ENCODE peak calls at places on chromosomes 7 and 10, in eight cellular contexts. One of them, this sample, is unnamed.

GRCh38 chr7:12620371-12620770 is 49.9 kb downstream of the SCIN start:
- DNase-seq in foreskin fibroblast: no peak
- DNase-seq in nephron progenitor cell: no peak
- DNase-seq in fibroblast of mammary gland: peak; percentile 19
- DNase-seq in body of pancreas: no peak
- DNase-seq in NCI-H2029: no peak
- DNase-seq in dermis blood vessel endothelial cell: peak; percentile 76
- DNase-seq in CD8-positive, alpha-beta T cell: no peak
- DNase-seq in this sample: no peak

GRCh38 chr7:151864561-151864960 is 12.4 kb downstream of the PRKAG2 start:
- DNase-seq in foreskin fibroblast: no peak
- DNase-seq in nephron progenitor cell: no peak
- DNase-seq in fibroblast of mammary gland: no peak
- DNase-seq in body of pancreas: no peak
- DNase-seq in NCI-H2029: no peak
- DNase-seq in dermis blood vessel endothelial cell: no peak
- DNase-seq in CD8-positive, alpha-beta T cell: no peak
- DNase-seq in this sample: peak; percentile 22

GRCh38 chr7:4245866-4246470 is 436.1 kb upstream of the FOXK1 start:
- DNase-seq in foreskin fibroblast: no peak
- DNase-seq in nephron progenitor cell: no peak
- DNase-seq in fibroblast of mammary gland: no peak
- DNase-seq in body of pancreas: no peak
- DNase-seq in NCI-H2029: no peak
- DNase-seq in dermis blood vessel endothelial cell: no peak
- DNase-seq in CD8-positive, alpha-beta T cell: no peak
- DNase-seq in this sample: no peak

GRCh38 chr10:125057158-125058001 is 103.0 kb downstream of the CTBP2 start:
- DNase-seq in foreskin fibroblast: peak; percentile 98
- DNase-seq in nephron progenitor cell: peak; percentile 50
- DNase-seq in fibroblast of mammary gland: peak; percentile 99
- DNase-seq in body of pancreas: no peak
- DNase-seq in NCI-H2029: peak; percentile 16
- DNase-seq in dermis blood vessel endothelial cell: peak; percentile 97
- DNase-seq in CD8-positive, alpha-beta T cell: no peak
- DNase-seq in this sample: peak; percentile 71

GRCh38 chr10:35564276-35564982 is 40.7 kb upstream of the GJD4 start:
- DNase-seq in foreskin fibroblast: peak; percentile 50
- DNase-seq in nephron progenitor cell: no peak
- DNase-seq in fibroblast of mammary gland: peak; percentile 58
- DNase-seq in body of pancreas: no peak
- DNase-seq in NCI-H2029: no peak
- DNase-seq in dermis blood vessel endothelial cell: peak; percentile 58
- DNase-seq in CD8-positive, alpha-beta T cell: no peak
- DNase-seq in this sample: peak; percentile 54

GRCh38 chr7:55129409-55130078 is 110.7 kb downstream of the EGFR start:
- DNase-seq in foreskin fibroblast: peak; percentile 55
- DNase-seq in nephron progenitor cell: no peak
- DNase-seq in fibroblast of mammary gland: peak; percentile 82
- DNase-seq in body of pancreas: no peak
- DNase-seq in NCI-H2029: no peak
- DNase-seq in dermis blood vessel endothelial cell: peak; percentile 21
- DNase-seq in CD8-positive, alpha-beta T cell: no peak
- DNase-seq in this sample: no peak

GRCh38 chr10:84613336-84614021 is 285.1 kb downstream of the CCSER2 start:
- DNase-seq in foreskin fibroblast: no peak
- DNase-seq in nephron progenitor cell: peak; percentile 57
- DNase-seq in fibroblast of mammary gland: peak; percentile 4
- DNase-seq in body of pancreas: peak; percentile 26
- DNase-seq in NCI-H2029: peak; percentile 61
- DNase-seq in dermis blood vessel endothelial cell: peak; percentile 24
- DNase-seq in CD8-positive, alpha-beta T cell: no peak
- DNase-seq in this sample: no peak

GRCh38 chr7:74355091-74355490 is 65.9 kb downstream of the CLIP2 start:
- DNase-seq in foreskin fibroblast: peak; percentile 79
- DNase-seq in nephron progenitor cell: no peak
- DNase-seq in fibroblast of mammary gland: peak; percentile 93
- DNase-seq in body of pancreas: peak; percentile 59
- DNase-seq in NCI-H2029: peak; percentile 86
- DNase-seq in dermis blood vessel endothelial cell: peak; percentile 78
- DNase-seq in CD8-positive, alpha-beta T cell: no peak
- DNase-seq in this sample: no peak

GRCh38 chr7:154832557-154833138 is 170.3 kb downstream of the PAXIP1 start:
- DNase-seq in foreskin fibroblast: no peak
- DNase-seq in nephron progenitor cell: peak; percentile 21
- DNase-seq in fibroblast of mammary gland: no peak
- DNase-seq in body of pancreas: no peak
- DNase-seq in NCI-H2029: peak; percentile 41
- DNase-seq in dermis blood vessel endothelial cell: no peak
- DNase-seq in CD8-positive, alpha-beta T cell: no peak
- DNase-seq in this sample: no peak

GRCh38 chr10:12566161-12567115 is 217.1 kb downstream of the CAMK1D start:
- DNase-seq in foreskin fibroblast: peak; percentile 21
- DNase-seq in nephron progenitor cell: no peak
- DNase-seq in fibroblast of mammary gland: peak; percentile 70
- DNase-seq in body of pancreas: no peak
- DNase-seq in NCI-H2029: no peak
- DNase-seq in dermis blood vessel endothelial cell: no peak
- DNase-seq in CD8-positive, alpha-beta T cell: no peak
- DNase-seq in this sample: peak; percentile 55

GRCh38 chr7:141014523-141015395 is at the start of gene MRPS33:
- DNase-seq in foreskin fibroblast: peak; percentile 92
- DNase-seq in nephron progenitor cell: peak; percentile 92
- DNase-seq in fibroblast of mammary gland: peak; percentile 94
- DNase-seq in body of pancreas: peak; percentile 93
- DNase-seq in NCI-H2029: peak; percentile 97
- DNase-seq in dermis blood vessel endothelial cell: peak; percentile 97
- DNase-seq in CD8-positive, alpha-beta T cell: peak; percentile 88
- DNase-seq in this sample: peak; percentile 96

GRCh38 chr7:156827587-156828203 is 65.3 kb downstream of the LMBR1 start:
- DNase-seq in foreskin fibroblast: peak; percentile 12
- DNase-seq in nephron progenitor cell: no peak
- DNase-seq in fibroblast of mammary gland: peak; percentile 48
- DNase-seq in body of pancreas: no peak
- DNase-seq in NCI-H2029: no peak
- DNase-seq in dermis blood vessel endothelial cell: peak; percentile 50
- DNase-seq in CD8-positive, alpha-beta T cell: no peak
- DNase-seq in this sample: no peak

GRCh38 chr10:101561068-101561915 is 26.8 kb downstream of the POLL start:
- DNase-seq in foreskin fibroblast: no peak
- DNase-seq in nephron progenitor cell: no peak
- DNase-seq in fibroblast of mammary gland: no peak
- DNase-seq in body of pancreas: no peak
- DNase-seq in NCI-H2029: no peak
- DNase-seq in dermis blood vessel endothelial cell: no peak
- DNase-seq in CD8-positive, alpha-beta T cell: no peak
- DNase-seq in this sample: no peak

GRCh38 chr7:3029138-3029537 is 14.5 kb downstream of the CARD11 start:
- DNase-seq in foreskin fibroblast: no peak
- DNase-seq in nephron progenitor cell: no peak
- DNase-seq in fibroblast of mammary gland: no peak
- DNase-seq in body of pancreas: no peak
- DNase-seq in NCI-H2029: no peak
- DNase-seq in dermis blood vessel endothelial cell: no peak
- DNase-seq in CD8-positive, alpha-beta T cell: no peak
- DNase-seq in this sample: no peak

GRCh38 chr10:11236234-11236633 is 218.6 kb downstream of the CELF2 start:
- DNase-seq in foreskin fibroblast: no peak
- DNase-seq in nephron progenitor cell: no peak
- DNase-seq in fibroblast of mammary gland: no peak
- DNase-seq in body of pancreas: no peak
- DNase-seq in NCI-H2029: no peak
- DNase-seq in dermis blood vessel endothelial cell: no peak
- DNase-seq in CD8-positive, alpha-beta T cell: no peak
- DNase-seq in this sample: no peak

GRCh38 chr7:30697716-30698460 is 15.6 kb upstream of the CRHR2 start:
- DNase-seq in foreskin fibroblast: no peak
- DNase-seq in nephron progenitor cell: no peak
- DNase-seq in fibroblast of mammary gland: no peak
- DNase-seq in body of pancreas: no peak
- DNase-seq in NCI-H2029: no peak
- DNase-seq in dermis blood vessel endothelial cell: no peak
- DNase-seq in CD8-positive, alpha-beta T cell: no peak
- DNase-seq in this sample: no peak

GRCh38 chr10:108787932-108788331 is 1135.4 kb downstream of the XPNPEP1 start:
- DNase-seq in foreskin fibroblast: no peak
- DNase-seq in nephron progenitor cell: no peak
- DNase-seq in fibroblast of mammary gland: peak; percentile 84
- DNase-seq in body of pancreas: no peak
- DNase-seq in NCI-H2029: no peak
- DNase-seq in dermis blood vessel endothelial cell: no peak
- DNase-seq in CD8-positive, alpha-beta T cell: no peak
- DNase-seq in this sample: no peak

GRCh38 chr7:27359167-27359731 is 116.6 kb downstream of the EVX1 start:
- DNase-seq in foreskin fibroblast: no peak
- DNase-seq in nephron progenitor cell: no peak
- DNase-seq in fibroblast of mammary gland: no peak
- DNase-seq in body of pancreas: no peak
- DNase-seq in NCI-H2029: no peak
- DNase-seq in dermis blood vessel endothelial cell: no peak
- DNase-seq in CD8-positive, alpha-beta T cell: no peak
- DNase-seq in this sample: no peak

GRCh38 chr10:123135415-123136141 is at the start of gene HMX3:
- DNase-seq in foreskin fibroblast: no peak
- DNase-seq in nephron progenitor cell: peak; percentile 38
- DNase-seq in fibroblast of mammary gland: peak; percentile 49
- DNase-seq in body of pancreas: no peak
- DNase-seq in NCI-H2029: no peak
- DNase-seq in dermis blood vessel endothelial cell: no peak
- DNase-seq in CD8-positive, alpha-beta T cell: no peak
- DNase-seq in this sample: no peak

GRCh38 chr10:111836586-111836985 is 347.0 kb downstream of the GPAM start:
- DNase-seq in foreskin fibroblast: no peak
- DNase-seq in nephron progenitor cell: no peak
- DNase-seq in fibroblast of mammary gland: peak; percentile 60
- DNase-seq in body of pancreas: no peak
- DNase-seq in NCI-H2029: no peak
- DNase-seq in dermis blood vessel endothelial cell: no peak
- DNase-seq in CD8-positive, alpha-beta T cell: no peak
- DNase-seq in this sample: no peak

GRCh38 chr10:10527861-10528562 is 489.7 kb upstream of the CELF2 start:
- DNase-seq in foreskin fibroblast: no peak
- DNase-seq in nephron progenitor cell: no peak
- DNase-seq in fibroblast of mammary gland: no peak
- DNase-seq in body of pancreas: no peak
- DNase-seq in NCI-H2029: no peak
- DNase-seq in dermis blood vessel endothelial cell: no peak
- DNase-seq in CD8-positive, alpha-beta T cell: no peak
- DNase-seq in this sample: no peak

GRCh38 chr10:20110435-20111119 is 294.3 kb downstream of the PLXDC2 start:
- DNase-seq in foreskin fibroblast: no peak
- DNase-seq in nephron progenitor cell: peak; percentile 45
- DNase-seq in fibroblast of mammary gland: no peak
- DNase-seq in body of pancreas: no peak
- DNase-seq in NCI-H2029: no peak
- DNase-seq in dermis blood vessel endothelial cell: no peak
- DNase-seq in CD8-positive, alpha-beta T cell: no peak
- DNase-seq in this sample: no peak

GRCh38 chr7:100584677-100585510 is 1.0 kb downstream of the LRCH4 start:
- DNase-seq in foreskin fibroblast: peak; percentile 77
- DNase-seq in nephron progenitor cell: peak; percentile 57
- DNase-seq in fibroblast of mammary gland: peak; percentile 75
- DNase-seq in body of pancreas: peak; percentile 67
- DNase-seq in NCI-H2029: peak; percentile 63
- DNase-seq in dermis blood vessel endothelial cell: peak; percentile 75
- DNase-seq in CD8-positive, alpha-beta T cell: no peak
- DNase-seq in this sample: peak; percentile 56

GRCh38 chr7:28855538-28856217 is 102.5 kb downstream of the TRIL start:
- DNase-seq in foreskin fibroblast: peak; percentile 97
- DNase-seq in nephron progenitor cell: no peak
- DNase-seq in fibroblast of mammary gland: peak; percentile 98
- DNase-seq in body of pancreas: no peak
- DNase-seq in NCI-H2029: no peak
- DNase-seq in dermis blood vessel endothelial cell: no peak
- DNase-seq in CD8-positive, alpha-beta T cell: no peak
- DNase-seq in this sample: no peak

GRCh38 chr7:94149776-94150545 is 145.8 kb upstream of the BET1 start:
- DNase-seq in foreskin fibroblast: peak; percentile 64
- DNase-seq in nephron progenitor cell: no peak
- DNase-seq in fibroblast of mammary gland: peak; percentile 54
- DNase-seq in body of pancreas: no peak
- DNase-seq in NCI-H2029: no peak
- DNase-seq in dermis blood vessel endothelial cell: peak; percentile 34
- DNase-seq in CD8-positive, alpha-beta T cell: no peak
- DNase-seq in this sample: no peak

GRCh38 chr10:97821308-97822038 is 28.2 kb upstream of the GOLGA7B start:
- DNase-seq in foreskin fibroblast: no peak
- DNase-seq in nephron progenitor cell: no peak
- DNase-seq in fibroblast of mammary gland: no peak
- DNase-seq in body of pancreas: no peak
- DNase-seq in NCI-H2029: no peak
- DNase-seq in dermis blood vessel endothelial cell: no peak
- DNase-seq in CD8-positive, alpha-beta T cell: no peak
- DNase-seq in this sample: no peak

GRCh38 chr10:4316166-4316810 is 509.7 kb upstream of the AKR1E2 start:
- DNase-seq in foreskin fibroblast: peak; percentile 97
- DNase-seq in nephron progenitor cell: no peak
- DNase-seq in fibroblast of mammary gland: peak; percentile 89
- DNase-seq in body of pancreas: no peak
- DNase-seq in NCI-H2029: no peak
- DNase-seq in dermis blood vessel endothelial cell: no peak
- DNase-seq in CD8-positive, alpha-beta T cell: no peak
- DNase-seq in this sample: peak; percentile 60

GRCh38 chr7:115023219-115023618 is 101.3 kb downstream of the MDFIC start:
- DNase-seq in foreskin fibroblast: no peak
- DNase-seq in nephron progenitor cell: no peak
- DNase-seq in fibroblast of mammary gland: no peak
- DNase-seq in body of pancreas: no peak
- DNase-seq in NCI-H2029: no peak
- DNase-seq in dermis blood vessel endothelial cell: no peak
- DNase-seq in CD8-positive, alpha-beta T cell: no peak
- DNase-seq in this sample: no peak

GRCh38 chr10:119449760-119450461 is 92.6 kb downstream of the RGS10 start:
- DNase-seq in foreskin fibroblast: peak; percentile 37
- DNase-seq in nephron progenitor cell: no peak
- DNase-seq in fibroblast of mammary gland: peak; percentile 95
- DNase-seq in body of pancreas: no peak
- DNase-seq in NCI-H2029: no peak
- DNase-seq in dermis blood vessel endothelial cell: no peak
- DNase-seq in CD8-positive, alpha-beta T cell: no peak
- DNase-seq in this sample: peak; percentile 71

GRCh38 chr10:105063796-105064195 is 422.7 kb downstream of the SORCS3 start:
- DNase-seq in foreskin fibroblast: peak; percentile 52
- DNase-seq in nephron progenitor cell: peak; percentile 53
- DNase-seq in fibroblast of mammary gland: peak; percentile 20
- DNase-seq in body of pancreas: peak; percentile 73
- DNase-seq in NCI-H2029: no peak
- DNase-seq in dermis blood vessel endothelial cell: no peak
- DNase-seq in CD8-positive, alpha-beta T cell: no peak
- DNase-seq in this sample: peak; percentile 37

GRCh38 chr10:36018996-36019395 is 376.9 kb upstream of the FZD8 start:
- DNase-seq in foreskin fibroblast: no peak
- DNase-seq in nephron progenitor cell: no peak
- DNase-seq in fibroblast of mammary gland: no peak
- DNase-seq in body of pancreas: no peak
- DNase-seq in NCI-H2029: no peak
- DNase-seq in dermis blood vessel endothelial cell: no peak
- DNase-seq in CD8-positive, alpha-beta T cell: no peak
- DNase-seq in this sample: peak; percentile 40

GRCh38 chr10:34434119-34434594 is 380.9 kb downstream of the PARD3 start:
- DNase-seq in foreskin fibroblast: peak; percentile 58
- DNase-seq in nephron progenitor cell: no peak
- DNase-seq in fibroblast of mammary gland: peak; percentile 92
- DNase-seq in body of pancreas: no peak
- DNase-seq in NCI-H2029: no peak
- DNase-seq in dermis blood vessel endothelial cell: peak; percentile 5
- DNase-seq in CD8-positive, alpha-beta T cell: no peak
- DNase-seq in this sample: no peak

GRCh38 chr7:15507235-15507634 is 54.6 kb downstream of the AGMO start:
- DNase-seq in foreskin fibroblast: no peak
- DNase-seq in nephron progenitor cell: no peak
- DNase-seq in fibroblast of mammary gland: no peak
- DNase-seq in body of pancreas: no peak
- DNase-seq in NCI-H2029: no peak
- DNase-seq in dermis blood vessel endothelial cell: peak; percentile 19
- DNase-seq in CD8-positive, alpha-beta T cell: no peak
- DNase-seq in this sample: no peak

GRCh38 chr7:157870644-157871290 is 534.0 kb downstream of the DNAJB6 start:
- DNase-seq in foreskin fibroblast: no peak
- DNase-seq in nephron progenitor cell: no peak
- DNase-seq in fibroblast of mammary gland: no peak
- DNase-seq in body of pancreas: no peak
- DNase-seq in NCI-H2029: no peak
- DNase-seq in dermis blood vessel endothelial cell: no peak
- DNase-seq in CD8-positive, alpha-beta T cell: no peak
- DNase-seq in this sample: peak; percentile 30